ENCODE peak calls at places on chromosomes 11 and 22, in nine cellular contexts. O is brain microvascular endothelial cell; C is psoas muscle; M is small intestine; U is tibial artery; X is heart right ventricle; L is CD4-positive, alpha-beta memory T cell; E is K562; G is stomach. V is an unnamed sample.

GRCh38 chr11:26470992-26471391 is 101.1 kb downstream of the MUC15 start:
- DNase-seq in O (no peak), C (no peak), M (no peak), U (no peak), X (no peak), L (no peak), E (no peak), G (no peak), V (no peak)

GRCh38 chr11:94107363-94107762 is 21.3 kb upstream of the PANX1 start:
- DNase-seq in O (no peak), C (no peak), M (no peak), U (no peak), X (no peak), L (no peak), E (no peak), G (no peak), V (no peak)

GRCh38 chr22:34623580-34623979 is 442.4 kb upstream of the ISX start:
- DNase-seq in O (no peak), C (no peak), M (no peak), U (no peak), X (no peak), L (no peak), E (no peak), G (no peak), V (no peak)

GRCh38 chr22:19940536-19941364 is 822 bp upstream of the COMT start:
- DNase-seq in O (no peak), C (peak; percentile 54), M (no peak), U (no peak), X (no peak), L (no peak), E (peak; percentile 84), G (no peak), V (no peak)

GRCh38 chr22:23044570-23044969 is 25.7 kb upstream of the GNAZ start:
- DNase-seq in O (no peak), C (no peak), M (no peak), U (no peak), X (no peak), L (no peak), E (no peak), G (no peak), V (no peak)

GRCh38 chr11:1925373-1926155 is 6.1 kb downstream of the TNNT3 start:
- DNase-seq in O (no peak), C (peak; percentile 46), M (no peak), U (no peak), X (no peak), L (no peak), E (no peak), G (no peak), V (no peak)

GRCh38 chr11:19879309-19880087 is 166.9 kb downstream of the NAV2 start:
- DNase-seq in O (no peak), C (no peak), M (no peak), U (no peak), X (peak; percentile 31), L (no peak), E (no peak), G (no peak), V (no peak)

GRCh38 chr11:134231958-134232674 is 7.6 kb downstream of the VPS26B start:
- DNase-seq in O (no peak), C (no peak), M (no peak), U (no peak), X (no peak), L (no peak), E (no peak), G (no peak), V (no peak)

GRCh38 chr11:71488968-71489265 is 35.9 kb downstream of the NADSYN1 start:
- DNase-seq in O (no peak), C (no peak), M (no peak), U (no peak), X (no peak), L (no peak), E (no peak), G (no peak), V (no peak)

GRCh38 chr11:115707180-115707905 is 203.1 kb upstream of the CADM1 start:
- DNase-seq in O (no peak), C (no peak), M (no peak), U (no peak), X (no peak), L (no peak), E (no peak), G (no peak), V (no peak)

DNA sequence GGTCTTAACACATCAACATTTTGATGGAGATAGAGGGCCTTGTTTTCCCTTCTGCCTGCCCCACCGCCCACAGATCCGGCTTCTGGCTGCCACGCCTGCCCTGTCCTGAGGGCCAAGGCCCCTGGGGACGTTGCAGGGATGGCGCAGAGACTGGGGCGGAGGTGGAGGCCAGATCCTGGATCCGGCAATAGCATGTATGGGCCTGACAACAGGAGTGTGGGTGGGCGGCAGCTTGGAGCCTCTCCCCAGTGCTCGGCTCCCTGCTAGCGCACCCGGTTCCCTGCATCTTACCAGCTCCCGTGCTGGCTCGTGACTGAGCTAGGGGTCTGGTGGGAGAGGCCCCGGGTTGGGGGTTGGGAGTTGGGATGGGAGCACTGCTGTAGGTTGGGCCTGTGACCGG is 95.6 kb downstream of the ZBTB16 start:
- DNase-seq in O (no peak), C (peak; percentile 71), M (no peak), U (peak; percentile 74), X (no peak), L (no peak), E (no peak), G (no peak), V (no peak)
- H3K4me3 ChIP-seq in O (no peak overlapping the region), C (no peak overlapping the region), M (no peak overlapping the region), U (no peak overlapping the region), X (no peak overlapping the region), L (no peak overlapping the region), E (no peak overlapping the region), G (no peak overlapping the region), V (no peak overlapping the region)

GRCh38 chr11:132007184-132007583 is 636.8 kb downstream of the NTM start:
- DNase-seq in O (no peak), C (no peak), M (no peak), U (no peak), X (no peak), L (no peak), E (no peak), G (no peak), V (no peak)

GRCh38 chr11:132008226-132008625 is 637.8 kb downstream of the NTM start:
- DNase-seq in O (no peak), C (no peak), M (no peak), U (no peak), X (no peak), L (no peak), E (no peak), G (no peak), V (no peak)

GRCh38 chr11:132005874-132006273 is 635.5 kb downstream of the NTM start:
- DNase-seq in O (no peak), C (no peak), M (no peak), U (no peak), X (no peak), L (no peak), E (no peak), G (no peak), V (no peak)

GRCh38 chr11:132008872-132009271 is 638.5 kb downstream of the NTM start:
- DNase-seq in O (no peak), C (no peak), M (no peak), U (no peak), X (no peak), L (no peak), E (no peak), G (no peak), V (no peak)
- H3K27ac ChIP-seq in O (no peak overlapping the region), C (no peak overlapping the region), M (no peak overlapping the region), U (no peak overlapping the region), X (no peak overlapping the region), L (no peak overlapping the region), E (no peak overlapping the region), G (no peak overlapping the region), V (no peak overlapping the region)

GRCh38 chr11:46333129-46333947 is 13.9 kb upstream of the DGKZ start:
- DNase-seq in O (no peak), C (no peak), M (no peak), U (no peak), X (no peak), L (peak; percentile 40), E (no peak), G (no peak), V (peak; percentile 57)

GRCh38 chr11:46335271-46335670 is 12.0 kb upstream of the DGKZ start:
- DNase-seq in O (no peak), C (no peak), M (no peak), U (no peak), X (no peak), L (no peak), E (no peak), G (no peak), V (no peak)

GRCh38 chr11:46332568-46333128 is 14.6 kb upstream of the DGKZ start:
- DNase-seq in O (no peak), C (no peak), M (no peak), U (no peak), X (no peak), L (peak; percentile 40), E (peak; percentile 49), G (no peak), V (peak; percentile 66)

GRCh38 chr11:46335858-46336600 is 11.2 kb upstream of the DGKZ start:
- DNase-seq in O (no peak), C (no peak), M (no peak), U (no peak), X (no peak), L (no peak), E (no peak), G (no peak), V (no peak)

DNA sequence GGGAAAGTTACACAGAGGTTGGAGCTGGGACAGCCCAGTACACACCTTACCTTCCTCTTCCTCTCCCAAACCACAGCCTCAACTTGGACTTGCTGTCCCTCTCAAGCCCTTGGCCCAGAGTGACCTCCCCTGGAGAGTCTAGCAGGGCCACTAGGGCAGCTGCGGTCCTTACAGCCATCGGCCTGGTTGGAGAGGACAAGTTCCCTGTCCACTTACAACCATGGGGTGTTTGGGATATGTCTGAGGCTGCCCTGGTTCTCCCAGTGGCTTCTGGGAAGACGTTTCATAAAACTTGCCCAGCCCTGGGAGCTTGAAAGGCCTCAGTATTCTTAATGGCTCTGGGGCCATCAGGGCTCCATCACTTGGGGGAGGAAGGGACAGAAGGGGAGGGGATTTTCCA is 13.1 kb upstream of the DGKZ start:
- DNase-seq in O (no peak), C (no peak), M (no peak), U (no peak), X (no peak), L (no peak), E (no peak), G (no peak), V (no peak)
- H3K27me3 ChIP-seq in O (peaks cover 34% of the 10 kb centered on the region), C (peaks cover 4% of the 10 kb centered on the region), M (peaks cover 30% of the 10 kb centered on the region), U (peaks cover 80% of the 10 kb centered on the region), X (peaks cover 5% of the 10 kb centered on the region), L (no peaks in the 10 kb centered on the region), E (peaks cover 36% of the 10 kb centered on the region), G (peaks cover 34% of the 10 kb centered on the region), V (peaks cover 3% of the 10 kb centered on the region)

DNA sequence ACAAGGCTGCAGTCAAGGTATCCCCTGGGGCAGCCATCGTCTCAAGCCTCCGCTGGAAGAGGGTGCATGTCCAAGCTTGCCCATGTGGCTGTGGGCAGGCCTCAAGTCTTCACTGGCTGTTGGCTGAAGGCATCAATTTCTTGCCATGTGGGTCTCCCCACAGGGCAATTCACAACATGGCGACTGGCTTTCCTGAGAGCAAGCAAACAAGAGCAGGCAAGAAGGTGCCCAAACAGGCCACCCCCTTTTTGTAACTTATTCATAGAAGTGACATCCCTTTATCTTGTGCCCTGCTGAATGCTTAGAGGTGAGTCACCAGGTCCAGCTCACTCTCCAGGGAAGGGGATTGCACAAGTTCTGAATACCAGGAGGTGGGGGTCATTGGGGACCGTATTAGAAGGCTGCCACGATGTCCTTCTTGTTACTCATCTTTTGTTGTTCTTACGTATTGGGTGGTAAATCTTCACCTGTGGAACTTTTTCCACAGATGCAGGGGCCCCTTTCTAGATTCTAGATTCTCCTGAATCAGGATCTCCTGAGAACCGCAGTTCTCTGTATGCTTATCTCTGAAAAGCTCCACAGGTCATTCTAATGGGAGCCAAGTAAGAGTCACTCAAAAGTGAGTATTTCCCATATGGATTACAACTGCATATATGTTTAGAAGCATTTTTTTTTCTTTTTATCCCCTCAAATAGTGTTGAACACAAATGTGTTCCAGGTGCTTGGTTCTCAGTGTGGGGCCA is 44.2 kb upstream of the MICAL2 start:
- DNase-seq in O (peak; percentile 91), C (peak; percentile 62), M (peak; percentile 80), U (no peak), X (no peak), L (no peak), E (no peak), G (no peak), V (no peak)
- H3K4me3 ChIP-seq in O (no peak overlapping the region), C (no peak overlapping the region), M (no peak overlapping the region), U (no peak overlapping the region), X (no peak overlapping the region), L (no peak overlapping the region), E (no peak overlapping the region), G (no peak overlapping the region), V (no peak overlapping the region)